ENCODE peak calls at places on chromosome 15, in eight cellular contexts. U is astrocyte of the spinal cord; B is body of pancreas; I is putamen; J is psoas muscle; P is NB4; O is CD8-positive, alpha-beta T cell; G is OCI-M1. Y is an unnamed sample.

GRCh38 chr15:76636059-76636458 is 269.1 kb downstream of the SCAPER start:
- DNase-seq in G (no peak), U (no peak), P (peak), I (no peak), J (no peak), B (no peak), O (no peak), Y (no peak)

GRCh38 chr15:88342666-88343065 is 86.1 kb upstream of the NTRK3 start:
- DNase-seq in O (no peak), P (no peak), U (no peak), G (no peak), J (no peak), I (no peak), B (no peak), Y (no peak)

GRCh38 chr15:87604857-87605446 is 651.6 kb downstream of the NTRK3 start:
- DNase-seq in O (no peak), G (peak), U (no peak), I (no peak), J (no peak), P (peak), B (no peak), Y (no peak)

GRCh38 chr15:22979699-22980188 is 424 bp downstream of the CYFIP1 start:
- DNase-seq in U (no peak), P (peak), B (peak), J (peak), O (no peak), G (peak), I (no peak), Y (no peak)

GRCh38 chr15:101028321-101028720 is 109.2 kb downstream of the LRRK1 start:
- DNase-seq in J (no peak), O (no peak), B (no peak), U (no peak), P (no peak), I (no peak), G (no peak), Y (no peak)

GRCh38 chr15:98658831-98659699 is 10.7 kb downstream of the IGF1R start:
- DNase-seq in P (peak), B (peak), U (peak), I (no peak), J (no peak), O (peak), G (peak), Y (no peak)

GRCh38 chr15:47885921-47886320 is 168.6 kb downstream of the SEMA6D start:
- DNase-seq in O (no peak), J (no peak), P (no peak), G (no peak), I (no peak), U (peak), B (no peak), Y (no peak)

GRCh38 chr15:101135532-101136166 is 116.2 kb downstream of the CHSY1 start:
- DNase-seq in P (peak), G (no peak), U (no peak), J (peak), B (no peak), I (no peak), O (no peak), Y (no peak)

GRCh38 chr15:56824174-56824573 is 90.9 kb upstream of the ZNF280D start:
- DNase-seq in I (no peak), P (no peak), O (no peak), J (no peak), U (no peak), G (no peak), B (no peak), Y (no peak)

GRCh38 chr15:75309711-75310110 is 26.2 kb upstream of the COMMD4 start:
- DNase-seq in J (no peak), O (no peak), I (no peak), B (no peak), G (no peak), U (no peak), P (no peak), Y (no peak)

GRCh38 chr15:40309344-40309862 is 1.7 kb upstream of the PLCB2 start:
- DNase-seq in B (no peak), J (no peak), P (no peak), O (no peak), G (no peak), I (no peak), U (no peak), Y (no peak)

GRCh38 chr15:69537888-69538287 is 85.3 kb downstream of the RPLP1 start:
- DNase-seq in I (no peak), G (no peak), O (no peak), U (no peak), B (no peak), J (no peak), P (no peak), Y (no peak)

GRCh38 chr15:74399511-74400312 is 32.3 kb upstream of the CYP11A1 start:
- DNase-seq in U (peak), G (no peak), O (peak), J (no peak), B (no peak), I (no peak), P (peak), Y (no peak)

GRCh38 chr15:82894971-82895520 is 57.5 kb downstream of the HOMER2 start:
- DNase-seq in I (peak), O (no peak), B (no peak), U (peak), J (no peak), P (no peak), G (no peak), Y (no peak)

GRCh38 chr15:76012021-76012551 is at the start of gene NRG4:
- DNase-seq in O (no peak), U (no peak), I (no peak), J (peak), G (peak), P (peak), B (peak), Y (no peak)

Y was measured in T-helper 9 cell.